ENCODE peak calls at places on chromosomes 16 and 17, in five cellular contexts. P is HCT116, K is SK-N-SH, D is OCI-LY7, H is PC-9. F is an unnamed sample. For H3K9me2, the result is how much of the 10 kb centered on the place peaks cover.

GRCh38 chr17:55770220-55770870 is 19.5 kb downstream of the PCTP start:
- DNase-seq in K (peak), P (peak), H (no peak), D (peak), F (peak)

GRCh38 chr17:75848523-75849303 is 4.5 kb upstream of the UNC13D start:
- DNase-seq in D (peak), K (peak), H (peak), P (peak), F (peak)

GRCh38 chr17:10610821-10611323 is 46.2 kb downstream of the MYH3 start:
- DNase-seq in H (no peak), K (no peak), P (no peak), D (no peak), F (no peak)

GRCh38 chr17:7558544-7559306 is at the start of gene TNFSF13:
- DNase-seq in H (peak), P (no peak), D (no peak), K (peak), F (no peak)

GRCh38 chr16:27582883-27583282 is 32.9 kb downstream of the KATNIP start:
- DNase-seq in H (no peak), P (no peak), K (no peak), D (no peak), F (no peak)

GRCh38 chr17:46853896-46854444 is 2.6 kb downstream of the WNT9B start:
- DNase-seq in D (no peak), K (no peak), H (no peak), P (no peak), F (no peak)

GRCh38 chr17:69503711-69504110 is 89.2 kb downstream of the MAP2K6 start:
- DNase-seq in H (no peak), K (no peak), D (peak), P (no peak), F (peak)

GRCh38 chr17:75009139-75009724 is 3.2 kb upstream of the MRPL58 start:
- DNase-seq in H (peak), K (no peak), D (no peak), P (no peak), F (no peak)

GRCh38 chr17:30476726-30477082 is 504 bp upstream of the GOSR1 start:
- DNase-seq in P (no peak), H (no peak), K (no peak), D (peak), F (no peak)

GRCh38 chr17:65742433-65743312 is 181.2 kb upstream of the AXIN2 start:
- DNase-seq in H (no peak), D (no peak), K (peak), P (peak), F (no peak)

GRCh38 chr17:2388020-2388704 is 12.7 kb downstream of the MNT start:
- DNase-seq in K (peak), D (no peak), P (no peak), H (no peak), F (no peak)

GRCh38 chr17:8110907-8111306 is 7.4 kb downstream of the ALOXE3 start:
- DNase-seq in D (no peak), P (no peak), K (no peak), H (no peak), F (no peak)

GRCh38 chr17:79793924-79794304 is 3.0 kb downstream of the CBX8 start:
- DNase-seq in K (peak), D (no peak), H (no peak), P (peak), F (no peak)

GRCh38 chr16:53864819-53865491 is 161.0 kb downstream of the FTO start:
- DNase-seq in D (no peak), P (peak), K (no peak), H (no peak), F (no peak)

GRCh38 chr17:46167826-46168569 is 25.2 kb downstream of the KANSL1 start:
- DNase-seq in P (no peak), K (no peak), D (no peak), H (no peak), F (no peak)

GRCh38 chr16:72099377-72099818 is 5.8 kb downstream of the DHX38 start:
- DNase-seq in K (peak), H (peak), D (peak), P (peak), F (peak)

GRCh38 chr16:8113843-8114242 is 476.5 kb downstream of the TMEM114 start:
- DNase-seq in K (no peak), P (no peak), H (no peak), D (no peak), F (no peak)

GRCh38 chr17:37570527-37571093 is 38.6 kb downstream of the SYNRG start:
- DNase-seq in D (peak), K (peak), H (peak), P (peak), F (peak)

GRCh38 chr16:28983644-28984043 is 1.2 kb upstream of the LAT start:
- DNase-seq in D (no peak), K (no peak), H (no peak), P (no peak), F (no peak)

GRCh38 chr16:28168991-28169554 is 42.7 kb downstream of the XPO6 start:
- DNase-seq in D (no peak), K (no peak), P (no peak), H (no peak), F (no peak)

GRCh38 chr16:15754821-15755534 is 101.8 kb downstream of the MYH11 start:
- DNase-seq in D (no peak), K (no peak), P (no peak), H (no peak), F (no peak)

GRCh38 chr16:53429221-53429943 is 4.9 kb upstream of the RBL2 start:
- DNase-seq in P (no peak), H (peak), D (no peak), K (peak), F (no peak)

GRCh38 chr16:70730016-70730415 is 44.2 kb upstream of the MTSS2 start:
- DNase-seq in P (no peak), H (no peak), D (no peak), K (no peak), F (no peak)

GRCh38 chr17:29344201-29344856 is 45.8 kb upstream of the TAOK1 start:
- DNase-seq in K (no peak), P (no peak), D (no peak), H (no peak), F (no peak)

GRCh38 chr17:21513012-21513570 is 136.9 kb downstream of the KCNJ12 start:
- DNase-seq in P (peak), H (peak), K (peak), D (peak), F (peak)

GRCh38 chr17:6843241-6843890 is 11.8 kb upstream of the TEKT1 start:
- DNase-seq in D (peak), K (peak), P (peak), H (no peak), F (peak)

GRCh38 chr17:65020284-65020683 is 36.3 kb downstream of the GNA13 start:
- DNase-seq in K (no peak), D (no peak), P (no peak), H (no peak), F (no peak)

GRCh38 chr16:58020628-58021521 is 4.7 kb upstream of the MMP15 start:
- DNase-seq in D (peak), K (peak), H (peak), P (no peak), F (peak)

DNA sequence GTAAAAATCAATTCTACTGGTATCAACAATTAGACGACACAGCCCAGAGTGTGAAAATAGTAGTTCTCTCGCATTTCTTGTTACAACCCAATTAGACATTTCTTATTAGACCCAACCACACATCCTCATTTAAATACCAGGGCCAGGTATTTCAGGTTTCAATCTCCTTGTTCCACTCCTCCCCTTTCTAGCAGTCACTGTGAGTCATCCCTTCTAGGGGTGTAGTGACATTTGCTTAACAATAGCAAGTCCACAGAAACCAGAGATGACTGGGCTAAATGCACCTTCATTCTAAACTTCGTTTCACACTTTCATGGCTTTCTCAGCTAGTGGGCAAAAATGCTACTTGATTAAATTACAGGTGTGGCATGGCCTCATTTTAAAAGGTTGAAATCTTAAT is 116.9 kb upstream of the CACNG3 start:
- DNase-seq in P (no peak), H (no peak), K (no peak), D (no peak), F (no peak)
- H3K4me3 ChIP-seq in P (no peak), H (no peak), K (no peak), D (no peak), F (no peak)

GRCh38 chr17:80889897-80890550 is 101.6 kb upstream of the CHMP6 start:
- DNase-seq in H (no peak), K (no peak), P (no peak), D (no peak), F (no peak)

GRCh38 chr17:80887639-80888175 is 103.9 kb upstream of the CHMP6 start:
- DNase-seq in H (no peak), D (no peak), P (no peak), K (no peak), F (no peak)

GRCh38 chr17:80888276-80889160 is 103.1 kb upstream of the CHMP6 start:
- DNase-seq in K (no peak), D (no peak), P (no peak), H (no peak), F (no peak)

GRCh38 chr17:80890551-80890930 is 101.1 kb upstream of the CHMP6 start:
- DNase-seq in K (no peak), H (no peak), P (no peak), D (no peak), F (no peak)

GRCh38 chr17:80889231-80889896 is 102.3 kb upstream of the CHMP6 start:
- DNase-seq in K (no peak), P (no peak), D (no peak), H (no peak), F (no peak)
- H3K9me2 ChIP-seq in K (under half), P (under half), D (under half), H (under half), F (under half)

GRCh38 chr17:50499270-50499669 is 9.0 kb upstream of the MYCBPAP start:
- DNase-seq in K (no peak), P (no peak), H (no peak), D (no peak), F (no peak)

GRCh38 chr17:50501906-50502642 is 6.2 kb upstream of the MYCBPAP start:
- DNase-seq in K (no peak), P (no peak), H (no peak), D (no peak), F (no peak)

GRCh38 chr17:50502643-50502990 is 5.6 kb upstream of the MYCBPAP start:
- DNase-seq in H (no peak), K (no peak), D (no peak), P (no peak), F (no peak)

GRCh38 chr17:50499722-50500121 is 8.5 kb upstream of the MYCBPAP start:
- DNase-seq in P (no peak), H (no peak), D (no peak), K (no peak), F (no peak)

DNA sequence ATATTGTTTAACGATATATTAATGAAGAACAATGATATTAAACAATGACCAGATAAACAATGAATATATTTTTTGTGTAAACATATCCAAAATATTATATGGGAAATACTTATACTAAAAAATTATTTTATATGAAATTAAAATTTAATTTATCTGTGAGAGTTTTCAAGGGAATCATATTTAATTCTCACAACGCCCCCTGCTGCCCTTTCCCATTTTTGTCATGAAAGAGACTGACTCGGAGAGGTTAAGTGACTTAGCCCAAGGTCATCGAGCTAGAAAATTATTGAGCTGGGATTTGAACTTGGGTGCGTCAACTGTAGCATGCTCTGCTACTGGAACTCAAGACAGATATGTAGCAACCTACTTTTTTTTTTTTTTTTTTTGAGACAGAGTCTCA is 7.2 kb upstream of the MYCBPAP start:
- DNase-seq in P (peak), K (peak), H (no peak), D (peak), F (peak)
- TF ChIP-seq CTCF in P (peak), K (peak), H (peak), D (peak), F (peak)

GRCh38 chr17:77287432-77288068 is 146.8 kb downstream of the SEC14L1 start:
- DNase-seq in H (peak), K (peak), D (no peak), P (peak), F (no peak)
- H3K4me3 ChIP-seq in H (peak), K (peak), D (no peak), P (peak), F (no peak)

GRCh38 chr16:75053791-75054555 is 55.1 kb downstream of the ZNRF1 start:
- DNase-seq in D (no peak), P (peak), H (peak), K (peak), F (no peak)
- H3K9me2 ChIP-seq in D (under half), P (under half), H (under half), K (under half), F (under half)

GRCh38 chr16:65700599-65700998 is 578.7 kb upstream of the CDH11 start:
- DNase-seq in P (no peak), D (no peak), H (no peak), K (no peak), F (no peak)

GRCh38 chr16:65697516-65697915 is 575.7 kb upstream of the CDH11 start:
- DNase-seq in D (no peak), K (peak), P (no peak), H (no peak), F (no peak)

GRCh38 chr16:65702707-65703402 is 581.0 kb upstream of the CDH11 start:
- DNase-seq in D (no peak), K (peak), H (no peak), P (no peak), F (no peak)

GRCh38 chr16:65698943-65699342 is 577.1 kb upstream of the CDH11 start:
- DNase-seq in H (no peak), P (no peak), D (no peak), K (no peak), F (no peak)

DNA sequence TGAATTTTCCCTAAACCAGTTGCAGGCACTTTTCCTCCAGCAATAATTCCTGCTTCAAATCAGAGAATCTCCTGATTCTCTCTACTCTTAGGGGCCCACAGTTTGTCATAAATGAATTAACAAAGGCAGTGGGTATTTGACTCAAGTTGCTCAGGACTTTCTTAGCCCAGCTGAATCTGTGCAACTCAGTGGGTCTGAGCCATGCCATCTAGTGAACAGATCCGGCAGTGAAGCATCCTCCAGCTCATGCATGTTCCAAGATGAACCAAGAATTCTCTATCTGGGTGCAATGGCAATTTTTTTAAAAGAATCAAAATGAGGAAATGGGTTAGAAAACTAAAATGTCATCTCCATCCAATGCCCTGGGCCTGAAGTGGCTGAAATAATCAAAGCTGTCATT is 575.2 kb upstream of the CDH11 start:
- DNase-seq in H (no peak), K (no peak), P (no peak), D (no peak), F (no peak)
- TF ChIP-seq CTCF in H (no peak), K (peak), P (no peak), D (peak), F (no peak)

GRCh38 chr17:81684442-81684911 is 666 bp downstream of the HGS start:
- DNase-seq in H (no peak), P (no peak), K (peak), D (peak), F (no peak)

GRCh38 chr17:81686614-81687013 is 2.8 kb downstream of the HGS start:
- DNase-seq in H (no peak), D (no peak), K (no peak), P (no peak), F (no peak)

GRCh38 chr17:81683584-81684441 is at the start of the genes ARL16 and HGS:
- DNase-seq in P (peak), D (peak), H (peak), K (peak), F (peak)

GRCh38 chr17:81683208-81683583 is 401 bp downstream of the ARL16 start:
- DNase-seq in K (no peak), H (no peak), D (no peak), P (no peak), F (no peak)

GRCh38 chr17:81685108-81685507 is 1.3 kb downstream of the HGS start:
- DNase-seq in H (peak), K (peak), D (peak), P (no peak), F (peak)
- H3K4me3 ChIP-seq in H (peak), K (peak), D (peak), P (peak), F (peak)

GRCh38 chr17:78092794-78093324 is 35.7 kb downstream of the TMC6 start:
- DNase-seq in D (no peak), H (no peak), K (no peak), P (no peak), F (no peak)
- H3K9me2 ChIP-seq in D (under half), H (under half), K (under half), P (under half), F (under half)

GRCh38 chr16:30658731-30659506 is 688 bp downstream of the FBRS start:
- DNase-seq in K (peak), P (peak), H (no peak), D (peak), F (peak)
- TF ChIP-seq CTCF in K (peak), P (peak), H (peak), D (peak), F (peak)

F was measured in MM.1S.